ENCODE peak calls at places on chromosomes 3 and 15, in five cellular contexts. B is naive thymus-derived CD4-positive, alpha-beta T cell; M is HEK293T; Z is HCEC 1CT; R is activated CD8-positive, alpha-beta memory T cell treated with anti-CD3 and anti-CD28 coated beads, Interleukin-2, amount 50 U/mL, for 48 hours. G is an unnamed sample.

GRCh38 chr3:138412821-138413531 is 21.4 kb upstream of the ESYT3 start:
- DNase-seq in B (no peak), M (no peak), Z (peak), R (no peak), G (no peak)

GRCh38 chr3:50608278-50608677 is 3.3 kb downstream of the CISH start:
- DNase-seq in B (no peak), M (no peak), Z (no peak), R (peak), G (no peak)

GRCh38 chr3:24709921-24710320 is 215.3 kb upstream of the THRB start:
- DNase-seq in B (no peak), M (no peak), Z (no peak), R (no peak), G (no peak)

GRCh38 chr3:193851416-193851815 is 258.4 kb downstream of the OPA1 start:
- DNase-seq in B (no peak), M (no peak), Z (no peak), R (no peak), G (no peak)

GRCh38 chr15:87878161-87878560 is 378.4 kb downstream of the NTRK3 start:
- DNase-seq in B (no peak), M (no peak), Z (no peak), R (no peak), G (no peak)

GRCh38 chr15:100170280-100170654 is 171.5 kb downstream of the ADAMTS17 start:
- DNase-seq in B (peak), M (no peak), Z (no peak), R (no peak), G (no peak)

GRCh38 chr3:170690133-170690981 is 104.5 kb upstream of the SLC7A14 start:
- DNase-seq in B (peak), M (peak), Z (peak), R (peak), G (peak)

GRCh38 chr3:149971403-149972075 is 844 bp upstream of the PFN2 start:
- DNase-seq in B (no peak), M (no peak), Z (peak), R (peak), G (no peak)

GRCh38 chr3:38649500-38650247 is at the start of gene SCN5A:
- DNase-seq in B (peak), M (peak), Z (no peak), R (peak), G (no peak)